ENCODE peak calls at places on chromosomes 2 and 18, in four cellular contexts. R is uterus, N is adrenal gland, P is ovary. L is an unnamed sample.

GRCh38 chr2:191574232-191574631 is 103.7 kb upstream of the NABP1 start:
- DNase-seq in R (no peak), N (no peak), P (no peak), L (no peak)

GRCh38 chr2:190277234-190278112 is 42.2 kb downstream of the HIBCH start:
- DNase-seq in R (no peak), N (no peak), P (no peak), L (no peak)

GRCh38 chr18:63339920-63340484 is 20.4 kb upstream of the BCL2 start:
- DNase-seq in R (peak; percentile 40), N (no peak), P (no peak), L (no peak)

GRCh38 chr2:73822276-73822675 is 6.5 kb upstream of the STAMBP start:
- DNase-seq in R (no peak), N (no peak), P (no peak), L (no peak)

GRCh38 chr2:8154936-8155335 is 526.9 kb upstream of the ID2 start:
- DNase-seq in R (no peak), N (no peak), P (no peak), L (no peak)

GRCh38 chr18:55290898-55291297 is 297.1 kb downstream of the TCF4 start:
- DNase-seq in R (no peak), N (no peak), P (no peak), L (no peak)

GRCh38 chr2:85497944-85498630 is 40.9 kb upstream of the MAT2A start:
- DNase-seq in R (no peak), N (no peak), P (no peak), L (no peak)

GRCh38 chr2:73283545-73284295 is 558 bp downstream of the FBXO41 start:
- DNase-seq in R (no peak), N (no peak), P (no peak), L (no peak)

GRCh38 chr2:122886479-122887130 is 1131.2 kb downstream of the TSN start:
- DNase-seq in R (no peak), N (no peak), P (no peak), L (no peak)

GRCh38 chr2:131520526-131520925 is 7.2 kb upstream of the CCDC74A start:
- DNase-seq in R (no peak), N (peak; percentile 88), P (no peak), L (no peak)

GRCh38 chr18:52216104-52216503 is 123.9 kb upstream of the DCC start:
- DNase-seq in R (no peak), N (no peak), P (no peak), L (no peak)

GRCh38 chr18:12014976-12015696 is 33.8 kb downstream of the IMPA2 start:
- DNase-seq in R (no peak), N (peak; percentile 15), P (no peak), L (no peak)

GRCh38 chr2:70753031-70753430 is 15.0 kb downstream of the ADD2 start:
- DNase-seq in R (no peak), N (no peak), P (no peak), L (no peak)

GRCh38 chr2:68368657-68369339 is 3.7 kb downstream of the PLEK start:
- DNase-seq in R (no peak), N (no peak), P (no peak), L (no peak)

GRCh38 chr18:985301-985700 is 80.6 kb downstream of the ADCYAP1 start:
- DNase-seq in R (no peak), N (no peak), P (no peak), L (peak; percentile 31)

GRCh38 chr2:105375001-105375561 is 23.8 kb downstream of the FHL2 start:
- DNase-seq in R (peak; percentile 72), N (peak; percentile 37), P (peak; percentile 75), L (no peak)
- H3K27ac ChIP-seq in R (peak overlapping the region; percentile 81), N (peak overlapping the region; percentile 46), P (peak overlapping the region; percentile 98), L (no peak overlapping the region)

GRCh38 chr2:11133238-11133935 is 21.9 kb upstream of the SLC66A3 start:
- DNase-seq in R (no peak), N (no peak), P (no peak), L (no peak)

GRCh38 chr2:11134349-11134748 is 20.9 kb upstream of the SLC66A3 start:
- DNase-seq in R (no peak), N (no peak), P (no peak), L (no peak)

GRCh38 chr2:11133936-11134320 is 21.3 kb upstream of the SLC66A3 start:
- DNase-seq in R (no peak), N (no peak), P (no peak), L (no peak)

GRCh38 chr2:11131166-11131920 is 23.9 kb upstream of the SLC66A3 start:
- DNase-seq in R (no peak), N (no peak), P (no peak), L (no peak)

DNA sequence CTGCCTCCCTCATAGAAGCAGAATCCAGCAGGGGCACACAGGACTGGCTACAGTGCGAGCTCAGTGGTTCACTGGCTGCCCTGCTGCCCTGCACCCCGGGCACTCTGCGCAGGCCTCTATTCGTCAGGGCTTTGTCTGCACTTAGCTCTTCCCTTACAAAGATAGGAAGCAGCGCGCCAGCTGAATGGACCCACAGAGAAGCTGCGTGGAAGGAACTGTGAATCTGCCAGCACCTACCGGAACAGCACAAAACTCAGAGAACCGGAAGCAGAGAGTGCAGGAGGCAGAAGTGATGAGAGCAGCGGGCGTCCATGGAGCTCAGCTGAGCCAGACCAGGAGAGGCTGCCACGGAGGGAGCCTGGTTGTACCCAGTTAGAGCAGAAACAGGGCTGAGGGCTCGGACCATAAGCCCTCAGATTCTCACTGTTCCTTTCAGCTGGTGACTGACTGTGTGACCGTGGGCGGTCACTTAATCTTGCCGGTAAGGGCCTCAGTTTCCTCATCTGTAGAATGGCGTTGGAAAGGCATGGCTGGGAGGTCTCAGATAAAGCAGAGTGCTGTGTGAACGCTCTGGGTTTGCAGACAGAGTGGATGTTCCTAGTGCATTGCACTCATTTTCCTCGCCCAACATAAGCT is 23.1 kb upstream of the SLC66A3 start:
- DNase-seq in R (no peak), N (no peak), P (no peak), L (no peak)
- H3K4me3 ChIP-seq in R (no peak overlapping the region), N (no peak overlapping the region), P (peak overlapping the region; percentile 41), L (no peak overlapping the region)

GRCh38 chr18:68499141-68499540 is 215.8 kb downstream of the TMX3 start:
- DNase-seq in R (no peak), N (no peak), P (no peak), L (no peak)

GRCh38 chr18:68507781-68508180 is 207.1 kb downstream of the TMX3 start:
- DNase-seq in R (no peak), N (no peak), P (no peak), L (no peak)

GRCh38 chr18:68509902-68510301 is 205.0 kb downstream of the TMX3 start:
- DNase-seq in R (no peak), N (no peak), P (no peak), L (no peak)

GRCh38 chr18:68500551-68500950 is 214.4 kb downstream of the TMX3 start:
- DNase-seq in R (no peak), N (no peak), P (no peak), L (no peak)

DNA sequence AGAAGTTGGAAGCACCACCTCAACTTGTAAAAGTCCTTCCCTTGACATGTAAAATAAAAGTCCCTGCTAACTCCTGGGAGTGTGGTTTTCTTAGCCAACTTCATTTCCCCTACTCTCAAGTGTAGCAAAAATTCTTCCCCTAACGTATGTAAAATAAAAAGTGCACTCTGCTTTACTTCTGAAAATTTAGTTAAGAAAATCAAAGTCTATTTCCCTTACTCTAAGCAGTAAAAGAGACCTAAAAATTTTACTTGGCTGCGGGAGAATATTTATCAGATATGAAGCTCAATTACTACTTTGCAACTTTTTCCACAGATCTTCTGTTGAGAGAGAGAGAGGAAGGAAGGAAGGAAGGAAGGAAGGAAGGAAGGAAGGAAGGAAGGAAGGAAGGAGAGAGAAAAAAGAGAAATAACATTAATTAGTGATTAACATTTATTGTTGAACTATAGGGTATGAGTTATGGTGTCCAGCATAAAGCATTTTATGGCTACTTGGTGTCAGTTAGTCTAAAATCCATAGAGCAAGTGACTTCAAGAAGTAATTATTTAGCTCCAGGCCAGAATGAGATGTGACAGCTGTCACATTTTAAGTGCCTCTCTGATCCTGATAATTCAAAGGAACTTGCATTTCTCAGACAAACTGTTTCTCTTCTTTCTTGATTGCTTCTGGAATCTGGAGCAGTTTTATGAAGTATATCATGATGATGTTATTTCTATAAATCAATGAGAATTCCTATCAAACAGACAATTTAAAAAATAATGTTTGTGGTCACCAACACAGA is 210.3 kb downstream of the TMX3 start:
- DNase-seq in R (no peak), N (no peak), P (no peak), L (no peak)
- H3K36me3 ChIP-seq in R (no peaks in the 10 kb centered on the region), N (no peaks in the 10 kb centered on the region), P (no peaks in the 10 kb centered on the region), L (no peaks in the 10 kb centered on the region)

GRCh38 chr2:196365132-196365531 is 193.8 kb upstream of the STK17B start:
- DNase-seq in R (no peak), N (no peak), P (no peak), L (no peak)
- H3K27ac ChIP-seq in R (no peak overlapping the region), N (no peak overlapping the region), P (no peak overlapping the region), L (no peak overlapping the region)

GRCh38 chr2:43729775-43730174 is 44.1 kb upstream of the DYNC2LI1 start:
- DNase-seq in R (no peak), N (no peak), P (no peak), L (no peak)

GRCh38 chr2:43724728-43725526 is 48.7 kb upstream of the C1GALT1C1L start:
- DNase-seq in R (no peak), N (no peak), P (peak; percentile 18), L (no peak)

GRCh38 chr2:43731211-43731610 is 42.6 kb upstream of the DYNC2LI1 start:
- DNase-seq in R (no peak), N (no peak), P (no peak), L (no peak)

GRCh38 chr2:43727634-43728014 is 46.2 kb upstream of the DYNC2LI1 start:
- DNase-seq in R (no peak), N (no peak), P (no peak), L (no peak)

GRCh38 chr2:43725711-43726246 is 48.1 kb upstream of the DYNC2LI1 start:
- DNase-seq in R (no peak), N (no peak), P (no peak), L (no peak)
- H3K4me3 ChIP-seq in R (no peak overlapping the region), N (no peak overlapping the region), P (no peak overlapping the region), L (no peak overlapping the region)

GRCh38 chr2:9408641-9409151 is 14.6 kb downstream of the ITGB1BP1 start:
- DNase-seq in R (no peak), N (no peak), P (no peak), L (no peak)
- H3K36me3 ChIP-seq in R (no peaks in the 10 kb centered on the region), N (no peaks in the 10 kb centered on the region), P (no peaks in the 10 kb centered on the region), L (no peaks in the 10 kb centered on the region)

DNA sequence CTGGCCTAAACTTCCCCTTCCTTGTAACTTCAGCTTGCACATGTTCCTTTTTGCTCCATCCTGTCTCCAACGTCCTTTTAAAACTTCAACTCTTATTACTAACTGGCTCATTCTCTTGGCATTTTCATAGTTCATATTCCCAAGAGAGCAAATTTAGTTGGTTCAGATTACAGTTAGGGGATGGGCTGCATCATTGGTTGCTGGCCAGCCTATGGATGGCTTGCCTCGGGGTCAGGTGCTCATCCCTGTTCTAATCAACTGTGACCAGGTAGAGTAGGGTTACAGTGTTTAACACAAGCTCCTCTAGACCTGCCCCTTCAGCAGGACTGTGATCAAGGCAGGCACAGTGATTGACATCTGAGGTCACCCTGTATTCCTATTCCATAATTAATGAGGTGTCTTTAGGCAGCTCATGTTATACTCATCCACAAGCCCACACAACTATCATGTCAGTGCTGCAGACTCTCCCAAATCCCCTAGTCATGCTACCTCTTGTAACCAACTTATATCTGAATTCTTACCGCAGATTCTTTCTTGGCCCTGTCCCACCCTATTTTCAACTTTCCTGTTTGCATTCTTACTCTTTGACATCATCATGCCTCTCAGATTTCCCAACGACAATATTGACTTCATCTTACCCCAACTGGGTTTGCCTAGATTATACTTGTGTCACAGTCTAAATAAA is 293.3 kb downstream of the MTX2 start:
- DNase-seq in R (no peak), N (no peak), P (no peak), L (no peak)
- H3K27ac ChIP-seq in R (no peak overlapping the region), N (no peak overlapping the region), P (no peak overlapping the region), L (no peak overlapping the region)